ENCODE peak calls at places on chromosomes 2 and 18, in six cellular contexts. Z is PC-9, R is sigmoid colon, B is thoracic aorta, U is tibial nerve, D is GM12878. K is an unnamed sample. For H3K27me3, the result is how much of the 10 kb centered on the place peaks cover.

GRCh38 chr18:48683197-48683596 is 144.4 kb downstream of the CTIF start:
- DNase-seq in Z (no peak), R (no peak), B (no peak), U (no peak), D (no peak), K (no peak)

GRCh38 chr2:48600917-48601316 is 16.7 kb upstream of the GTF2A1L start:
- DNase-seq in Z (no peak), R (no peak), B (no peak), U (no peak), D (no peak), K (peak)

GRCh38 chr2:10137053-10137843 is 14.7 kb downstream of the RRM2 start:
- DNase-seq in Z (no peak), R (peak), B (no peak), U (no peak), D (no peak), K (no peak)

GRCh38 chr2:27863146-27863545 is 27.0 kb downstream of the RBKS start:
- DNase-seq in Z (no peak), R (no peak), B (no peak), U (no peak), D (no peak), K (no peak)

GRCh38 chr18:26091047-26091630 is 726 bp upstream of the SS18 start:
- DNase-seq in Z (no peak), R (peak), B (peak), U (peak), D (peak), K (no peak)

GRCh38 chr18:3248670-3249359 is 1.2 kb downstream of the MYL12A start:
- DNase-seq in Z (no peak), R (no peak), B (no peak), U (no peak), D (no peak), K (no peak)

GRCh38 chr2:173978447-173978846 is 13.3 kb upstream of the SP3 start:
- DNase-seq in Z (no peak), R (no peak), B (no peak), U (no peak), D (no peak), K (no peak)

GRCh38 chr2:174171686-174172445 is 76.5 kb downstream of the OLA1 start:
- DNase-seq in Z (no peak), R (no peak), B (no peak), U (no peak), D (no peak), K (no peak)

GRCh38 chr2:69811018-69811417 is 18.4 kb upstream of the GMCL1 start:
- DNase-seq in Z (no peak), R (no peak), B (no peak), U (peak), D (no peak), K (no peak)

GRCh38 chr2:207051345-207051959 is 112.1 kb downstream of the CPO start:
- DNase-seq in Z (no peak), R (no peak), B (no peak), U (no peak), D (no peak), K (no peak)

GRCh38 chr2:5093518-5093917 is 598.7 kb upstream of the SOX11 start:
- DNase-seq in Z (no peak), R (no peak), B (no peak), U (no peak), D (no peak), K (no peak)

GRCh38 chr2:199955007-199955338 is 318 bp downstream of the TYW5 start:
- DNase-seq in Z (no peak), R (no peak), B (no peak), U (no peak), D (peak), K (no peak)

GRCh38 chr18:68387246-68387645 is 327.7 kb downstream of the TMX3 start:
- DNase-seq in Z (no peak), R (no peak), B (no peak), U (no peak), D (no peak), K (no peak)

GRCh38 chr2:100142393-100142792 is at the start of gene AFF3:
- DNase-seq in Z (no peak), R (no peak), B (no peak), U (peak), D (peak), K (no peak)

GRCh38 chr18:75167137-75167536 is 41.8 kb downstream of the PTGR3 start:
- DNase-seq in Z (no peak), R (no peak), B (no peak), U (no peak), D (no peak), K (no peak)

GRCh38 chr2:159111346-159111922 is 143.0 kb downstream of the TANC1 start:
- DNase-seq in Z (no peak), R (no peak), B (no peak), U (no peak), D (no peak), K (no peak)

GRCh38 chr2:168907940-168908662 is 7.0 kb downstream of the G6PC2 start:
- DNase-seq in Z (no peak), R (no peak), B (no peak), U (no peak), D (no peak), K (no peak)

GRCh38 chr2:240926516-240927389 is 20.6 kb downstream of the CROCC2 start:
- DNase-seq in Z (peak), R (peak), B (no peak), U (peak), D (no peak), K (no peak)

GRCh38 chr2:219362524-219363164 is 25.1 kb downstream of the DNPEP start:
- DNase-seq in Z (peak), R (peak), B (no peak), U (peak), D (peak), K (peak)

GRCh38 chr2:201942525-201942924 is 91.1 kb upstream of the FZD7 start:
- DNase-seq in Z (no peak), R (no peak), B (no peak), U (no peak), D (no peak), K (no peak)

GRCh38 chr2:21676676-21677075 is 552.9 kb downstream of the TDRD15 start:
- DNase-seq in Z (no peak), R (no peak), B (no peak), U (no peak), D (no peak), K (no peak)

GRCh38 chr2:236765475-236765874 is 195.8 kb downstream of the ACKR3 start:
- DNase-seq in Z (no peak), R (no peak), B (no peak), U (no peak), D (no peak), K (no peak)

GRCh38 chr2:172101707-172102158 is 967 bp downstream of the DLX2 start:
- DNase-seq in Z (no peak), R (peak), B (no peak), U (no peak), D (no peak), K (no peak)

GRCh38 chr2:237179161-237179560 is 93.5 kb downstream of the COPS8 start:
- DNase-seq in Z (no peak), R (no peak), B (no peak), U (no peak), D (no peak), K (no peak)

GRCh38 chr2:149422337-149422990 is 92.1 kb downstream of the LYPD6 start:
- DNase-seq in Z (peak), R (no peak), B (no peak), U (no peak), D (no peak), K (no peak)

GRCh38 chr18:22311301-22311700 is 106.4 kb downstream of the CTAGE1 start:
- DNase-seq in Z (no peak), R (no peak), B (no peak), U (no peak), D (no peak), K (peak)

GRCh38 chr2:171958475-171958874 is 36.2 kb downstream of the HAT1 start:
- DNase-seq in Z (no peak), R (no peak), B (no peak), U (no peak), D (no peak), K (peak)

GRCh38 chr2:179787601-179788000 is 73.8 kb downstream of the ZNF385B start:
- DNase-seq in Z (no peak), R (no peak), B (no peak), U (no peak), D (no peak), K (no peak)

GRCh38 chr2:26585966-26586365 is 55.2 kb downstream of the CIB4 start:
- DNase-seq in Z (no peak), R (peak), B (no peak), U (no peak), D (no peak), K (no peak)

GRCh38 chr2:241877197-241877685 is 7.7 kb downstream of the RTP5 start:
- DNase-seq in Z (no peak), R (no peak), B (no peak), U (no peak), D (no peak), K (no peak)

GRCh38 chr2:69132960-69133590 is 120.1 kb downstream of the ANTXR1 start:
- DNase-seq in Z (no peak), R (no peak), B (no peak), U (no peak), D (no peak), K (no peak)

GRCh38 chr18:13004316-13004879 is 13.2 kb downstream of the CEP192 start:
- DNase-seq in Z (no peak), R (no peak), B (no peak), U (no peak), D (no peak), K (no peak)

GRCh38 chr2:113157108-113157896 is 16.5 kb upstream of the PSD4 start:
- DNase-seq in Z (peak), R (no peak), B (no peak), U (no peak), D (no peak), K (no peak)

GRCh38 chr2:221423212-221423804 is 148.8 kb downstream of the EPHA4 start:
- DNase-seq in Z (no peak), R (no peak), B (no peak), U (no peak), D (no peak), K (no peak)

GRCh38 chr2:55425449-55425848 is 5.8 kb upstream of the CCDC88A start:
- DNase-seq in Z (peak), R (no peak), B (no peak), U (no peak), D (no peak), K (peak)

GRCh38 chr18:32195881-32196815 is 6.3 kb downstream of the MEP1B start:
- DNase-seq in Z (no peak), R (no peak), B (no peak), U (no peak), D (no peak), K (no peak)

GRCh38 chr2:229715895-229716507 is 1.6 kb upstream of the DNER start:
- DNase-seq in Z (peak), R (no peak), B (no peak), U (no peak), D (no peak), K (no peak)
- TF ChIP-seq CTCF in Z (peak), R (no peak), B (no peak), U (peak), D (peak), K (peak)

DNA sequence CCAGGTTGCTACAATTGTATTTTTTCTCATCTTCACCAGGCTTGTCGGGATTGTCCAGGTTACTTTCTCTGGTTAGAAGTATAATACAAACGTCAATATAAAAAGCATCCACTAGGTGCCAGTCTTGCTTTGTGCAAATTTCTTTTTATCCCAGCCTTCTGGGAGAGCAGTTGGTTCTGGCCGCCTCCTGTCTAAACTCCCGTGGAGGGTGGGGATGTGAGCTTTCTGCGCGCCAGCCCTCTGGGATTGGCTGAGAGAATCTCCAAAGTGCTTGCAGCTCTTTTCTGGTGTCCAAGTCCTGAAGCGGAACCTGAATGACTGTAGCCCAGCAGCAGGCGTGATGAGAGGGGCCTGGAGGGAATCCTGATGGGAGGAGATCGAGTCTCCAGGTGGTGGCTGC is 22.4 kb upstream of the TOGARAM2 start:
- DNase-seq in Z (peak), R (peak), B (no peak), U (peak), D (peak), K (peak)
- H3K27me3 ChIP-seq in Z (under half), R (under half), B (under half), U (under half), D (under half), K (under half)

DNA sequence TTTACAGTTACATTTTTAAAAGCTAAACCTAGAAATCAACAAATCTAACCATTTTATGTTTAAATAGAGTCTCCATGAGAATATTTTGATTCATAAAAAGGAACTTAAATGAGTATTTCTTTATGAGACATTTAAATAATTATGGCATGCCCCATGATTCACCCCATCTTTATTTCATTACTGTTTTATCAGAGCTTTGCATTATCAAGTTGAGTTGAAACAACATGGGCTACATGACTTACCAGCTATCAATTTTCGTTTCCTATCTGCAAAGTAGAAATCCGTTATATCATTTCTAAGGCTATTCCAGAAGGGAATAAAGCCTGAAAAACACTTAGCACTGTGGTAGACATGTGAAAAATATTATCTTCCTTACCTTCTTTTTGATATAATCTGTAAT is 161.5 kb downstream of the GALNT3 start:
- DNase-seq in Z (no peak), R (no peak), B (no peak), U (no peak), D (no peak), K (no peak)
- H3K4me3 ChIP-seq in Z (no peak), R (no peak), B (no peak), U (no peak), D (no peak), K (no peak)

GRCh38 chr2:18404708-18405107 is 155.7 kb downstream of the RDH14 start:
- DNase-seq in Z (no peak), R (no peak), B (no peak), U (no peak), D (no peak), K (no peak)
- TF ChIP-seq CTCF in Z (peak), R (no peak), B (no peak), U (no peak), D (peak), K (peak)

GRCh38 chr2:66437055-66437454 is 2.1 kb downstream of the MEIS1 start:
- DNase-seq in Z (no peak), R (no peak), B (no peak), U (no peak), D (no peak), K (no peak)
- H3K27me3 ChIP-seq in Z (under half), R (under half), B (under half), U (under half), D (under half), K (under half)

GRCh38 chr18:59267511-59268126 is 5.6 kb downstream of the RAX start:
- DNase-seq in Z (no peak), R (no peak), B (no peak), U (no peak), D (no peak), K (no peak)

GRCh38 chr18:59268127-59268721 is 5.0 kb downstream of the RAX start:
- DNase-seq in Z (no peak), R (no peak), B (no peak), U (no peak), D (no peak), K (no peak)

GRCh38 chr18:59266019-59266369 is 7.3 kb downstream of the RAX start:
- DNase-seq in Z (no peak), R (no peak), B (no peak), U (no peak), D (no peak), K (no peak)

GRCh38 chr18:59266459-59266858 is 6.8 kb downstream of the RAX start:
- DNase-seq in Z (no peak), R (no peak), B (no peak), U (no peak), D (no peak), K (no peak)

GRCh38 chr18:59266876-59267510 is 6.3 kb downstream of the RAX start:
- DNase-seq in Z (no peak), R (no peak), B (no peak), U (no peak), D (no peak), K (no peak)
- H3K4me3 ChIP-seq in Z (no peak), R (no peak), B (no peak), U (no peak), D (no peak), K (no peak)

GRCh38 chr2:73851274-73851673 is 22.5 kb downstream of the STAMBP start:
- DNase-seq in Z (peak), R (no peak), B (no peak), U (no peak), D (no peak), K (no peak)
- TF ChIP-seq CTCF in Z (peak), R (no peak), B (no peak), U (no peak), D (peak), K (peak)

GRCh38 chr18:79540914-79541301 is 138.7 kb upstream of the CTDP1 start:
- DNase-seq in Z (no peak), R (no peak), B (no peak), U (no peak), D (no peak), K (no peak)
- H3K27me3 ChIP-seq in Z (half or more), R (under half), B (under half), U (under half), D (under half), K (under half)

GRCh38 chr2:76610451-76610850 is 899.7 kb upstream of the GCFC2 start:
- DNase-seq in Z (no peak), R (no peak), B (no peak), U (no peak), D (no peak), K (no peak)
- H3K4me3 ChIP-seq in Z (no peak), R (no peak), B (no peak), U (no peak), D (no peak), K (no peak)

DNA sequence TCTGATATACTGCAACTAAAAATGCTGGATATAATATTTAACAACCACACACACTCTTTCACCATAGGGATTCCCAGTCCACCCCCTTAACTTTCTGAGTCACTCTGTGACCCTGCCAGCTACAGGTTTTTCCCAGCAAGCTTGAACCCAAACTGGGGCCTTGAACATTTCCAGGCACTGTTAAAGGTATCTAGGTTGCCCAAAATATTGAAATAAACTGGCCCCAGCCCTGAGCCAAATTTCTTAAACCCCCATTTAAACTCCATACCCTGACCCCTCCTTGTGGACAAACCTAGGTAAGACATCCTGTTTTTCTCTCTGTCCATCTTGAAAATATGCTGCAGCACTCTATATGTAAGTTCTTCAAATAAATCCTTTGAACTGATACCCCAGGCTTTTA is 19.7 kb upstream of the DCTN1 start:
- DNase-seq in Z (no peak), R (no peak), B (no peak), U (no peak), D (no peak), K (no peak)
- TF ChIP-seq CTCF in Z (peak), R (peak), B (no peak), U (peak), D (peak), K (peak)